ENCODE peak calls at places on chromosome 1, in six cellular contexts. J is fibroblast of lung; U is body of pancreas; E is kidney; K is CD8-positive, alpha-beta memory T cell; Y is pancreas. M is an unnamed sample. For H3K4me1, the result is how much of the 10 kb centered on the place peaks cover.

GRCh38 chr1:24705260-24706073 is 39.8 kb upstream of the CLIC4 start:
- DNase-seq in J (peak), U (peak), E (peak), K (no peak), Y (peak), M (peak)

GRCh38 chr1:111571987-111572386 is 47.6 kb upstream of the RAP1A start:
- DNase-seq in J (peak), U (no peak), E (no peak), K (no peak), Y (peak), M (peak)

GRCh38 chr1:37146071-37146470 is 111.8 kb upstream of the GRIK3 start:
- DNase-seq in J (no peak), U (no peak), E (no peak), K (no peak), Y (no peak), M (no peak)

GRCh38 chr1:100747821-100748220 is 28.3 kb downstream of the VCAM1 start:
- DNase-seq in J (no peak), U (no peak), E (no peak), K (no peak), Y (no peak), M (no peak)

GRCh38 chr1:32786856-32787255 is 30.3 kb downstream of the YARS1 start:
- DNase-seq in J (peak), U (no peak), E (no peak), K (no peak), Y (no peak), M (peak)

GRCh38 chr1:92494485-92495141 is 7.9 kb upstream of the GFI1 start:
- DNase-seq in J (no peak), U (no peak), E (no peak), K (no peak), Y (no peak), M (no peak)

GRCh38 chr1:64229307-64229706 is 25.9 kb downstream of the UBE2U start:
- DNase-seq in J (no peak), U (no peak), E (no peak), K (no peak), Y (no peak), M (peak)

GRCh38 chr1:157819886-157820285 is at the start of gene FCRL1:
- DNase-seq in J (no peak), U (no peak), E (no peak), K (no peak), Y (no peak), M (no peak)

GRCh38 chr1:64790965-64791487 is 46.2 kb downstream of the RAVER2 start:
- DNase-seq in J (no peak), U (no peak), E (no peak), K (no peak), Y (no peak), M (no peak)

GRCh38 chr1:2080884-2081283 is 30.7 kb downstream of the PRKCZ start:
- DNase-seq in J (no peak), U (no peak), E (no peak), K (no peak), Y (no peak), M (no peak)

GRCh38 chr1:229920683-229921082 is 146.4 kb upstream of the GALNT2 start:
- DNase-seq in J (no peak), U (no peak), E (no peak), K (no peak), Y (no peak), M (no peak)

GRCh38 chr1:38138498-38139233 is 92.1 kb upstream of the POU3F1 start:
- DNase-seq in J (peak), U (peak), E (peak), K (no peak), Y (peak), M (peak)

GRCh38 chr1:33320619-33321165 is at the start of gene A3GALT2:
- DNase-seq in J (no peak), U (no peak), E (no peak), K (no peak), Y (no peak), M (no peak)

GRCh38 chr1:70922196-70922595 is 125.4 kb downstream of the PTGER3 start:
- DNase-seq in J (no peak), U (no peak), E (no peak), K (no peak), Y (no peak), M (no peak)

GRCh38 chr1:234375672-234376071 is 2.4 kb downstream of the COA6 start:
- DNase-seq in J (no peak), U (no peak), E (no peak), K (no peak), Y (no peak), M (no peak)

GRCh38 chr1:8395433-8395866 is 77.5 kb downstream of the SLC45A1 start:
- DNase-seq in J (no peak), U (no peak), E (no peak), K (no peak), Y (no peak), M (no peak)

GRCh38 chr1:223258751-223259177 is 105.2 kb downstream of the SUSD4 start:
- DNase-seq in J (peak), U (no peak), E (no peak), K (no peak), Y (peak), M (peak)

GRCh38 chr1:67555487-67556296 is 125.5 kb upstream of the SERBP1 start:
- DNase-seq in J (no peak), U (no peak), E (no peak), K (no peak), Y (no peak), M (no peak)

GRCh38 chr1:75797273-75797588 is 549 bp downstream of the MSH4 start:
- DNase-seq in J (no peak), U (no peak), E (no peak), K (no peak), Y (no peak), M (no peak)

GRCh38 chr1:109270623-109271317 is 12.2 kb downstream of the PSRC1 start:
- DNase-seq in J (no peak), U (no peak), E (peak), K (no peak), Y (no peak), M (no peak)

GRCh38 chr1:21261551-21262281 is 28.5 kb downstream of the ECE1 start:
- DNase-seq in J (peak), U (peak), E (peak), K (no peak), Y (peak), M (peak)

GRCh38 chr1:7477593-7477992 is 293.5 kb upstream of the VAMP3 start:
- DNase-seq in J (no peak), U (no peak), E (no peak), K (no peak), Y (no peak), M (no peak)

GRCh38 chr1:246768403-246769020 is 44.3 kb downstream of the SCCPDH start:
- DNase-seq in J (no peak), U (no peak), E (no peak), K (no peak), Y (no peak), M (no peak)

GRCh38 chr1:67020304-67020703 is 33.6 kb downstream of the SLC35D1 start:
- DNase-seq in J (peak), U (no peak), E (no peak), K (no peak), Y (no peak), M (no peak)

GRCh38 chr1:41804176-41804575 is 114.5 kb downstream of the HIVEP3 start:
- DNase-seq in J (no peak), U (no peak), E (no peak), K (no peak), Y (no peak), M (no peak)

GRCh38 chr1:185670187-185670627 is 64.0 kb upstream of the HMCN1 start:
- DNase-seq in J (peak), U (peak), E (no peak), K (peak), Y (no peak), M (peak)

GRCh38 chr1:198497326-198498220 is 42.9 kb downstream of the ATP6V1G3 start:
- DNase-seq in J (peak), U (no peak), E (no peak), K (no peak), Y (no peak), M (peak)

GRCh38 chr1:152107984-152108898 is 7.0 kb downstream of the TCHH start:
- DNase-seq in J (peak), U (peak), E (peak), K (no peak), Y (no peak), M (no peak)

GRCh38 chr1:86788300-86789206 is 84.2 kb downstream of the SH3GLB1 start:
- DNase-seq in J (peak), U (no peak), E (peak), K (no peak), Y (no peak), M (peak)

GRCh38 chr1:85182700-85183099 is 18.1 kb downstream of the SYDE2 start:
- DNase-seq in J (no peak), U (no peak), E (no peak), K (no peak), Y (no peak), M (no peak)

GRCh38 chr1:32701951-32702598 is 495 bp downstream of the SYNC start:
- DNase-seq in J (peak), U (no peak), E (peak), K (no peak), Y (no peak), M (peak)

GRCh38 chr1:222824641-222825040 is 9.8 kb downstream of the DISP1 start:
- DNase-seq in J (no peak), U (no peak), E (no peak), K (no peak), Y (no peak), M (no peak)

GRCh38 chr1:84083321-84083720 is 60.8 kb upstream of the PRKACB start:
- DNase-seq in J (no peak), U (no peak), E (no peak), K (no peak), Y (no peak), M (no peak)

GRCh38 chr1:66168467-66168887 is 365.5 kb upstream of the SGIP1 start:
- DNase-seq in J (peak), U (no peak), E (no peak), K (no peak), Y (no peak), M (no peak)

GRCh38 chr1:56811331-56811730 is 7.9 kb downstream of the FYB2 start:
- DNase-seq in J (no peak), U (peak), E (no peak), K (no peak), Y (peak), M (peak)

GRCh38 chr1:153546371-153546770 is 765 bp upstream of the S100A4 start:
- DNase-seq in J (no peak), U (no peak), E (peak), K (no peak), Y (no peak), M (no peak)
- H3K4me1 ChIP-seq in J (under half), U (under half), E (under half), K (half or more), Y (under half), M (under half)

GRCh38 chr1:26857473-26857872 is 5.5 kb upstream of the SFN start:
- DNase-seq in J (no peak), U (no peak), E (no peak), K (no peak), Y (no peak), M (no peak)
- H3K27ac ChIP-seq in J (no peak), U (no peak), E (no peak), K (no peak), Y (no peak), M (no peak)

GRCh38 chr1:205530116-205530515 is 25.6 kb downstream of the CDK18 start:
- DNase-seq in J (no peak), U (no peak), E (no peak), K (no peak), Y (no peak), M (no peak)

GRCh38 chr1:205531191-205532025 is 26.9 kb downstream of the CDK18 start:
- DNase-seq in J (no peak), U (no peak), E (peak), K (no peak), Y (no peak), M (no peak)

GRCh38 chr1:205527931-205528330 is 23.5 kb downstream of the CDK18 start:
- DNase-seq in J (no peak), U (no peak), E (no peak), K (no peak), Y (no peak), M (no peak)

GRCh38 chr1:205528446-205528886 is 24.0 kb downstream of the CDK18 start:
- DNase-seq in J (no peak), U (no peak), E (no peak), K (no peak), Y (no peak), M (no peak)

DNA sequence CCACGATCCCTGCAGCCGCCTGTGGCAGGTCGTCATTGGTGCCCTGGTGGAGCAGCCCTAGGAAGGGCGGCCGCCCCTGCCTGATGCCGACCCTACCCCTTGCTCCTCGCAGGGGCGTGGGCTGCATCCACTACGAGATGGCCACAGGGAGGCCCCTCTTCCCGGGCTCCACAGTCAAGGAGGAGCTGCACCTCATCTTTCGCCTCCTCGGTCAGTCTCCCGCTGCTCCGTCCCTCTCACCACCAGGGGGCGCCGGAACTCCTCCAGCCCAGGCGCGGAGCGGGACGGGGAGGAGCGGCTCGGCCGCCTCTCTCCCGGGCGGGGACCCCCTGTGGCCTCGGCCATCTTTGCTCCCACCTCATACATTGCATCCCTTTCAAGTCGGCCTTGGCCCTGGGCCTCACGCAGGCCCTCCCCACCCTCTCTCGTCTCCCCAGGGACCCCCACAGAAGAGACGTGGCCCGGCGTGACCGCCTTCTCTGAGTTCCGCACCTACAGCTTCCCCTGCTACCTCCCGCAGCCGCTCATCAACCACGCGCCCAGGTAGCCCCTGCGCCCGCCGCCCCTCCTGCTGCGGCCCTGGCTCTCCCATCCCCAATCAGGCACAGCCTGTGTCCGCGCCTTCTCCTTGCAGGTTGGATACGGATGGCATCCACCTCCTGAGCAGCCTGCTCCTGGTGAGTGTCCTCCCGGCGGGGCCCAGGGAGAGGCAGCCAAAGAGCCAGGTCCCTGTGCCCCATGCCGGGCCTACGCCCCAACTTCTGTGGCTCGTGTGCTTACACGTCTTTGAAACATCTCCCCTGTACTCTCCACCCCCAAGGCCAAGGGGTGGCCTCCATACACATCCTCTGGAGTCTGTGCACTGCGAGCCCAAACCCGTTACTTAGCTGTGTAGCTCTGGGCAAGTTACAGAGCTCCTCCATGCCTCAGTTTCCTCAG is 24.7 kb downstream of the CDK18 start:
- DNase-seq in J (peak), U (peak), E (peak), K (peak), Y (peak), M (peak)
- H3K4me3 ChIP-seq in J (no peak), U (no peak), E (no peak), K (no peak), Y (peak), M (no peak)

GRCh38 chr1:201264554-201264953 is 18.8 kb upstream of the PKP1 start:
- DNase-seq in J (no peak), U (no peak), E (no peak), K (no peak), Y (no peak), M (no peak)
- H3K4me1 ChIP-seq in J (under half), U (under half), E (under half), K (under half), Y (under half), M (under half)